ENCODE peak calls at places on chromosome X, in four cellular contexts. A is IMR-90, X is A549, I is SK-N-SH. U is an unnamed sample.

GRCh38 chrX:73266766-73267165 is 52.1 kb upstream of the NAP1L2 start:
- DNase-seq in A (no peak), X (no peak), I (no peak), U (no peak)

GRCh38 chrX:153602621-153603020 is 3.7 kb upstream of the CCNQ start:
- DNase-seq in A (no peak), X (no peak), I (no peak), U (no peak)

GRCh38 chrX:2837961-2838360 is 9.2 kb downstream of the GYG2 start:
- DNase-seq in A (no peak), X (no peak), I (no peak), U (no peak)

GRCh38 chrX:17032351-17032750 is 85.9 kb downstream of the REPS2 start:
- DNase-seq in A (no peak), X (peak), I (no peak), U (no peak)

GRCh38 chrX:103726477-103726876 is 15.8 kb downstream of the TMEM31 start:
- DNase-seq in A (no peak), X (no peak), I (no peak), U (no peak)

GRCh38 chrX:103883533-103883932 is 51.5 kb upstream of the RAB9B start:
- DNase-seq in A (no peak), X (no peak), I (no peak), U (no peak)

GRCh38 chrX:20224814-20225487 is 41.8 kb downstream of the RPS6KA3 start:
- DNase-seq in A (peak), X (peak), I (no peak), U (no peak)

GRCh38 chrX:154417157-154417556 is 5.8 kb downstream of the TAFAZZIN start:
- DNase-seq in A (no peak), X (no peak), I (peak), U (no peak)

GRCh38 chrX:57453901-57454300 is 137.9 kb upstream of the ZXDB start:
- DNase-seq in A (peak), X (peak), I (peak), U (peak)

GRCh38 chrX:155949098-155949497 is 48.4 kb upstream of the IL9R start:
- DNase-seq in A (no peak), X (no peak), I (no peak), U (no peak)

GRCh38 chrX:119063428-119063827 is 9.4 kb upstream of the CT47C1 start:
- DNase-seq in A (no peak), X (no peak), I (no peak), U (no peak)

GRCh38 chrX:119069128-119069527 is 3.7 kb upstream of the CT47C1 start:
- DNase-seq in A (no peak), X (no peak), I (no peak), U (no peak)

GRCh38 chrX:119069762-119070161 is 3.0 kb upstream of the CT47C1 start:
- DNase-seq in A (no peak), X (no peak), I (no peak), U (no peak)

GRCh38 chrX:119071381-119071780 is 1.4 kb upstream of the CT47C1 start:
- DNase-seq in A (no peak), X (no peak), I (no peak), U (no peak)

GRCh38 chrX:119067023-119067739 is 5.6 kb upstream of the CT47C1 start:
- DNase-seq in A (peak), X (peak), I (peak), U (peak)
- TF ChIP-seq RCOR1 in A (no peak), X (no peak), I (no peak), U (no peak)

GRCh38 chrX:115988825-115989224 is 181.7 kb upstream of the AGTR2 start:
- DNase-seq in A (no peak), X (no peak), I (peak), U (no peak)
- TF ChIP-seq RCOR1 in A (no peak), X (no peak), I (no peak), U (no peak)

GRCh38 chrX:110022555-110023448 is 19.9 kb downstream of the TMEM164 start:
- DNase-seq in A (no peak), X (no peak), I (no peak), U (no peak)
- TF ChIP-seq RCOR1 in A (no peak), X (no peak), I (no peak), U (no peak)

GRCh38 chrX:151753313-151754041 is 18.9 kb downstream of the CNGA2 start:
- DNase-seq in A (peak), X (peak), I (peak), U (peak)

GRCh38 chrX:151752847-151753246 is 18.3 kb downstream of the CNGA2 start:
- DNase-seq in A (no peak), X (no peak), I (no peak), U (no peak)

GRCh38 chrX:151750511-151750910 is 16.0 kb downstream of the CNGA2 start:
- DNase-seq in A (no peak), X (no peak), I (no peak), U (no peak)

GRCh38 chrX:151754641-151755215 is 20.2 kb downstream of the CNGA2 start:
- DNase-seq in A (no peak), X (no peak), I (no peak), U (no peak)

DNA sequence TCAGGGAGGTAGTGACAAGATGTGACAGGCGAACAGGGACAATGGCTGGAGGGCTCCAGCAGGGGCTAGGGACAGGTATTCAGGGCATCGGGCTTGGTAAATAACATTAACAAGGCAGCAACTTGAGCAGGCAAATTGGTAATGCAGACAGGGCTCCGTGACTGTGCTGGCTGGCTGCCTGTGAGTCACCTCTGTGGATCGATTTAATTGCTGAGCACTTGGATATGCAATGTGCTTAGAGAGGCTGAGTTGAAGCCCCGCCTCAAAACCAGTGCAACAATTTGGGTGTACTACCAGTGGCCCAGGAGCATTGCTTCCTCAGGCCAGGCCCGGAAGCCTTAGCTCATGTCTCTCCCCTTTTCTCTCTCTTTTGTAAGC is 19.5 kb downstream of the CNGA2 start:
- DNase-seq in A (peak), X (peak), I (no peak), U (no peak)
- TF ChIP-seq RCOR1 in A (no peak), X (no peak), I (no peak), U (no peak)

DNA sequence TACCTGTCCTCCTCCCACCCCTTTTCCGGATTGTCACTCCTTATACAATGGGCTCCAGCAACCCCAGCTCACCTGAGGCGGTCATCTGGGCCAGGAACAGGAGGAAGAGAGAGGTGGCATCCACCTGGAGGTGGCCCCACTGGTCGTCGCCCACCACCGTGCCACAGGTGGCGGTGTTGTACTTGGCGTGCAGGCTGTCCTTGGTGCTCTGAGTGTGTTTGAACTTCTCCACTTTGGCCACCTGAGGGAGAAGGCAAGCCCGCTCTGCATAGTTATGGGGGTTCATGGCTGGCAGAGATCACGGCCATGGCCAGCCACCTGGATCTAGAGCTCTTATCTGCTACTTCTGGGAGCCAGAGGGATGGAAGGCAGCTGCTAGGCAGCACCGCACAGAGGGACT is 32.9 kb downstream of the PHKA2 start:
- DNase-seq in A (no peak), X (peak), I (no peak), U (no peak)
- TF ChIP-seq RCOR1 in A (no peak), X (no peak), I (no peak), U (no peak)

GRCh38 chrX:70509078-70509477 is 64.4 kb downstream of the DLG3 start:
- DNase-seq in A (no peak), X (no peak), I (no peak), U (no peak)

GRCh38 chrX:70505451-70505841 is 60.8 kb downstream of the DLG3 start:
- DNase-seq in A (no peak), X (no peak), I (no peak), U (no peak)

GRCh38 chrX:70504772-70505450 is 60.3 kb downstream of the DLG3 start:
- DNase-seq in A (no peak), X (no peak), I (no peak), U (no peak)

DNA sequence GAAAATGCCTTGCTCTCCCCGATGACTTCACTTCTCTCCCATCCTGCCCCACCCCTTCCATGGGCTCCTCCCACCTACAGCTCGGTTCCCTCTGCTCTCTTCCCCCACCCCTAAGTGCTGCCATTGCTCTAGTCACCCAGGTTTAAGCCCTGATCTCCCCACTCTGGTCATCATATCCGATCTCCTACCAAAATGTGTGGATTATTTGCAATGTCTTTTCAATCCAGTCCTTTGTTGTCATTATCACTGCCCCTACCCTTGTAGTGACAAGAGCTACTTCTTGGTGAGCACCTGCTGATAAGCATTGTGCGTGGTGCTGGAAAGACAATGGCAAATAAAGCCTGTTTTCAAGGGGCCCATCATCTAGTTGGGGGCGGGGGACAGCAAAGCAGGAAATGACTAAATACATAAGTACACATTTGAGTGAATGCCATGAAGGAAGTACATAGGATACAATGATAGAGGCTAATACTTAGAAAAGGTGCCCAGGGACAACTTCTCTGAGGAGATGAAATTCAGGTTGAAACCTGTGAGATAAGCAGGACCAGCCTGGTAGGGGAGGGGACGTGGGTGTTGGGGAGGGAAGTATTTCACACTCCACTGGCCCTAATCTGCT is 63.8 kb downstream of the DLG3 start:
- DNase-seq in A (peak), X (no peak), I (no peak), U (peak)
- TF ChIP-seq RCOR1 in A (no peak), X (no peak), I (no peak), U (no peak)

DNA sequence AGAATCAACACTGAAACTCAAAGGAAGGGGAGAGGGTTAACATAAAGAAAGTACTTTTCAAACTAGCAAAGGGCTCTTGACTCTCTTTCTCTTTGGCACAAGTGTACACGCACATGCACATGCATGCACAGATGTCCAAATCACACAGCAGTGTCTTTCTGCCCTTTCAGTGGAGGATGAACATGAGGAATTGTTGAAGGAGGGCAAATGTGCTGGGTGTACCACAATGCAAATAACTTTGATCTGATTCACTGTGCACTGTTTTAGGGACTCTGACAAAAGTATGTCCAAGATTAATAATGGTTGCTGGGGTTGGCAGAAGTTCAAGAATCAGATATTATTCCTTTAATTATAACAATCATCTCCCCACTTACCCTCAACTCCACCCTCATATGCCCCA is 93.8 kb downstream of the GPC4 start:
- DNase-seq in A (no peak), X (no peak), I (no peak), U (no peak)
- TF ChIP-seq RCOR1 in A (no peak), X (no peak), I (no peak), U (no peak)

GRCh38 chrX:80173261-80173660 is 158.7 kb downstream of the TBX22 start:
- DNase-seq in A (no peak), X (no peak), I (no peak), U (no peak)

DNA sequence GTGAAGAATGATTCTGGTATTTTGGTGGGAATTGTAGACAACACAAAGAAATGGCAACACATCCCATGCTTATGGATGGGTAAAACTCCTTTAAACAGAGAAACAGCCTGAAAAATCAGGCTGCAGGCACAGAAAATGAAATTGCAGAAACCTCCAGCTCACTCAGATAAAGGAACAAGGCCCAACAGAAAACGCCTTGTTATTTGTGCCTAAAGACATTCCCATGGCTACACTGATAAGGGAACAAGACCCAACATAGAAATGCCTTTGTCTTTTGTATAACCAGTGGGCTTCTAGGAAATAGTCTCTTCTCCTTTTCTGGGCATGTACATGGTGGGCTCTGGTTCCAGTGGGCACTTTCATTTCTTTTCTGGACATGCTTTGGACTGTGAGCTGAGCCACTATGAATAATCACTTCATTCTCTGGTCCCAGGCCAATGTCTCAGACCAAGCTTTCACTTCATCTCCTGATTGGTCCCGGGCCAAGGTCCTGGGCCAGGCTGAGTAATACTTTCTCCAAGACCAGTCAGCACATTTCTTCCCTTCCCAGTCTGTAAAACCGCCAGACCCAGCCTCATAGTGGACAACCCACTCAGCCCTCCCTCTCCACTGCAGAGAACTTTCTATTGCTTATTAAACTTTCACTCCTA is 160.5 kb downstream of the TBX22 start:
- DNase-seq in A (no peak), X (no peak), I (no peak), U (no peak)
- TF ChIP-seq RCOR1 in A (no peak), X (no peak), I (no peak), U (no peak)